ENCODE peak calls at places on chromosomes 16 and 17, in four cellular contexts. I is endodermal cell, F is activated B cell treated with CpG ODN at 0.5 μM for 24 hours, N is cardiac fibroblast. D is an unnamed sample.
A peak's percentile ranks its signal among the peaks of the same experiment; 100 is the strongest.

GRCh38 chr16:76942089-76942488 is 248.9 kb upstream of the MON1B start:
- DNase-seq in I (no peak), F (no peak), N (no peak), D (no peak)

GRCh38 chr16:20089246-20089965 is 15.7 kb upstream of the GPR139 start:
- DNase-seq in N (no peak), F (no peak), I (no peak), D (no peak)

GRCh38 chr16:89037261-89038152 is 56.1 kb upstream of the ACSF3 start:
- DNase-seq in N (peak; percentile 40), I (peak; percentile 93), F (no peak), D (no peak)

GRCh38 chr16:12231666-12232065 is 255.1 kb downstream of the SNX29 start:
- DNase-seq in I (no peak), N (no peak), F (no peak), D (no peak)

GRCh38 chr16:80852261-80852872 is 48.0 kb upstream of the CDYL2 start:
- DNase-seq in N (peak; percentile 24), I (peak; percentile 83), F (no peak), D (no peak)

GRCh38 chr17:73071387-73071999 is 21.0 kb downstream of the SLC39A11 start:
- DNase-seq in I (no peak), N (peak; percentile 45), F (no peak), D (no peak)

GRCh38 chr16:12201216-12201615 is 224.7 kb downstream of the SNX29 start:
- DNase-seq in F (no peak), I (no peak), N (no peak), D (peak; percentile 25)

GRCh38 chr17:40980594-40980993 is 3.5 kb downstream of the KRT40 start:
- DNase-seq in F (no peak), I (no peak), N (peak; percentile 6), D (no peak)

GRCh38 chr16:15576960-15577958 is 65.7 kb downstream of the MARF1 start:
- DNase-seq in N (no peak), I (no peak), F (no peak), D (no peak)

GRCh38 chr16:51818342-51818944 is 667.4 kb upstream of the SALL1 start:
- DNase-seq in N (peak; percentile 65), F (no peak), I (peak; percentile 92), D (no peak)

GRCh38 chr17:80422981-80423380 is 8.0 kb downstream of the ENDOV start:
- DNase-seq in N (no peak), F (no peak), I (no peak), D (no peak)

D was measured in retinal pigment epithelial cell.